ENCODE peak calls at places on chromosomes 4 and X, in nine cellular contexts. F, D, I, J, T, A, Y, C and O are unnamed samples.

GRCh38 chrX:38878674-38879375 is 77.6 kb downstream of the MID1IP1 start:
- DNase-seq in F (no peak), D (no peak), I (peak; percentile 78), J (no peak), T (no peak), A (no peak), Y (no peak), C (no peak), O (no peak)

GRCh38 chr4:108166038-108166437 is 2.7 kb downstream of the LEF1 start:
- DNase-seq in F (no peak), D (no peak), I (peak; percentile 48), J (no peak), T (no peak), A (no peak), Y (no peak), C (no peak), O (no peak)

GRCh38 chr4:2417765-2418651 is at the start of gene ZFYVE28:
- DNase-seq in F (peak; percentile 58), D (no peak), I (no peak), J (no peak), T (no peak), A (no peak), Y (no peak), C (no peak), O (no peak)

GRCh38 chr4:129167640-129168260 is 71.8 kb downstream of the C4orf33 start:
- DNase-seq in F (no peak), D (peak; percentile 7), I (no peak), J (no peak), T (peak; percentile 2), A (peak; percentile 24), Y (no peak), C (no peak), O (peak; percentile 30)

GRCh38 chr4:129839687-129840086 is 743.7 kb downstream of the C4orf33 start:
- DNase-seq in F (no peak), D (no peak), I (no peak), J (no peak), T (no peak), A (no peak), Y (no peak), C (peak; percentile 7), O (peak; percentile 8)

GRCh38 chrX:72604112-72604511 is 31.5 kb upstream of the HDAC8 start:
- DNase-seq in F (no peak), D (no peak), I (no peak), J (no peak), T (no peak), A (no peak), Y (no peak), C (no peak), O (no peak)

GRCh38 chr4:177573487-177573886 is 131.2 kb upstream of the AGA start:
- DNase-seq in F (peak; percentile 87), D (no peak), I (no peak), J (peak; percentile 44), T (peak; percentile 96), A (no peak), Y (no peak), C (peak; percentile 92), O (no peak)

GRCh38 chrX:97057349-97057909 is 173.7 kb downstream of the RPA4 start:
- DNase-seq in F (no peak), D (no peak), I (no peak), J (no peak), T (no peak), A (no peak), Y (no peak), C (peak; percentile 2), O (no peak)

GRCh38 chrX:997631-998137 is 214.8 kb downstream of the CRLF2 start:
- DNase-seq in F (no peak), D (no peak), I (no peak), J (no peak), T (no peak), A (peak; percentile 56), Y (no peak), C (no peak), O (no peak)
- H2AFZ ChIP-seq in F (no peak overlapping the region), D (no peak overlapping the region), I (peak overlapping the region; percentile 73), J (no peak overlapping the region), T (no peak overlapping the region), A (peak overlapping the region; percentile 88), Y (no peak overlapping the region), C (no peak overlapping the region), O (no peak overlapping the region)

GRCh38 chr4:90025248-90025647 is 101.9 kb upstream of the CCSER1 start:
- DNase-seq in F (peak; percentile 17), D (no peak), I (no peak), J (peak; percentile 13), T (peak; percentile 0), A (no peak), Y (no peak), C (peak; percentile 6), O (peak; percentile 21)
- H2AFZ ChIP-seq in F (no peak overlapping the region), D (no peak overlapping the region), I (no peak overlapping the region), J (no peak overlapping the region), T (no peak overlapping the region), A (no peak overlapping the region), Y (no peak overlapping the region), C (no peak overlapping the region), O (no peak overlapping the region)

GRCh38 chr4:156280726-156281125 is 327.1 kb upstream of the CTSO start:
- DNase-seq in F (no peak), D (no peak), I (no peak), J (no peak), T (no peak), A (no peak), Y (no peak), C (no peak), O (no peak)
- H2AFZ ChIP-seq in F (peak overlapping the region; percentile 58), D (no peak overlapping the region), I (no peak overlapping the region), J (no peak overlapping the region), T (no peak overlapping the region), A (no peak overlapping the region), Y (no peak overlapping the region), C (peak overlapping the region; percentile 11), O (no peak overlapping the region)

GRCh38 chr4:181258569-181258968 is 984.6 kb upstream of the TENM3 start:
- DNase-seq in F (no peak), D (no peak), I (no peak), J (no peak), T (no peak), A (no peak), Y (no peak), C (no peak), O (no peak)
- H2AFZ ChIP-seq in F (no peak overlapping the region), D (no peak overlapping the region), I (no peak overlapping the region), J (no peak overlapping the region), T (no peak overlapping the region), A (peak overlapping the region; percentile 63), Y (no peak overlapping the region), C (no peak overlapping the region), O (no peak overlapping the region)

GRCh38 chrX:65034292-65034640 is 58.0 kb upstream of the ZC4H2 start:
- DNase-seq in F (peak; percentile 20), D (no peak), I (no peak), J (no peak), T (no peak), A (no peak), Y (peak; percentile 3), C (no peak), O (no peak)
- H2AFZ ChIP-seq in F (peak overlapping the region; percentile 96), D (peak overlapping the region; percentile 72), I (peak overlapping the region; percentile 94), J (no peak overlapping the region), T (peak overlapping the region; percentile 97), A (peak overlapping the region; percentile 93), Y (peak overlapping the region; percentile 77), C (peak overlapping the region; percentile 98), O (peak overlapping the region; percentile 80)

DNA sequence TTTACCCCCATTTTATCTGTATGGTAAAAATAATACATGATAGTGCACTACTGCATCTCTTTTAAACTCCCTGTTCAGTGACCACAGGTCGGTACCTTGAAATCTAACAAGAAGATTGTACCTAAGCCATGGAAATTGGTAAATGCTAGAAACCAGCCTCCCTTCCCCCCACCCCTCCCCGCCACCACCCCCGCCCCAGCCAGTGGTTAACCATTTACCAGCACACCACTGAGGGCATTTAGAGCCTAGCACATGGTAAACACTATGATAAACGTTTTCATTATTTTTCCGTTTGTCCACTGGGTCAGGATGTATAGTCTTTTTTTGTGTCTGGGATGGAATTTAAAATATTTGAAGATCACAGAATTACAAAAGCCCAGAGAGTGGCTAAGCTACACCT is 704 bp upstream of the FTSJ1 start:
- DNase-seq in F (no peak), D (peak; percentile 40), I (peak; percentile 15), J (no peak), T (no peak), A (no peak), Y (peak; percentile 51), C (no peak), O (no peak)
- H2AFZ ChIP-seq in F (peak overlapping the region; percentile 95), D (no peak overlapping the region), I (peak overlapping the region; percentile 91), J (peak overlapping the region; percentile 26), T (peak overlapping the region; percentile 92), A (peak overlapping the region; percentile 85), Y (peak overlapping the region; percentile 88), C (peak overlapping the region; percentile 43), O (peak overlapping the region; percentile 64)

GRCh38 chrX:77448170-77448569 is 981 bp downstream of the FGF16 start:
- DNase-seq in F (no peak), D (no peak), I (no peak), J (no peak), T (no peak), A (no peak), Y (no peak), C (no peak), O (no peak)
- H2AFZ ChIP-seq in F (no peak overlapping the region), D (no peak overlapping the region), I (no peak overlapping the region), J (no peak overlapping the region), T (no peak overlapping the region), A (no peak overlapping the region), Y (no peak overlapping the region), C (no peak overlapping the region), O (no peak overlapping the region)

DNA sequence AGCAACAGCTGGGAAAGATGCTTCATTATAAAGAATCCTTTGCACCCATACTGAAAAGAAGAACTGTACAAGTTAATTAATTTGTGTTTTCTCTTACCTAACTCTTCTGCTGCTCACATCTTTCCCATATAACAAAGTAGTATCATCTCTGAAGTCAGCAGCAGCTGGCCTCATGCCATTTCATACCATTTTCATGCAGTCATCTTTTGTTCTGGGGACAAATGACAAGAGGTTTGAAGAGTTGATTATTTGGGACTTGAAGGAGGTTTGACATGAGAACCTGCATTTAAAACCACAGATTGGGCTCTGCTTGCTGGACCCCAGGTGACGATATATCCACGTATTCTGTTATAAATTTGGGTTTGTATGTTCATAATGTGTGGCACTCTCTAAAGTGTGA is 430.3 kb downstream of the SPRY1 start:
- DNase-seq in F (peak; percentile 59), D (no peak), I (no peak), J (no peak), T (peak; percentile 66), A (no peak), Y (no peak), C (peak; percentile 79), O (no peak)
- H2AFZ ChIP-seq in F (no peak overlapping the region), D (no peak overlapping the region), I (no peak overlapping the region), J (no peak overlapping the region), T (no peak overlapping the region), A (no peak overlapping the region), Y (no peak overlapping the region), C (no peak overlapping the region), O (no peak overlapping the region)